ENCODE peak calls at places on chromosomes 11 and 22, in six cellular contexts. P, Q, Y, E, B and W are unnamed samples.

GRCh38 chr11:116224154-116224888 is 548.5 kb downstream of the BUD13 start:
- DNase-seq in P (peak; percentile 60), Y (peak; percentile 51), E (peak; percentile 65), Q (peak; percentile 24), B (peak; percentile 6), W (peak; percentile 11)

GRCh38 chr11:95831198-95831883 is 41.0 kb downstream of the CEP57 start:
- DNase-seq in E (no peak), Q (no peak), Y (no peak), P (no peak), B (no peak), W (no peak)

GRCh38 chr22:48843640-48844039 is 984.0 kb downstream of the BRD1 start:
- DNase-seq in B (no peak), P (no peak), Q (no peak), E (no peak), Y (no peak), W (no peak)

GRCh38 chr11:11084337-11084736 is 226.5 kb upstream of the ZBED5 start:
- DNase-seq in Y (no peak), E (no peak), Q (no peak), B (no peak), P (no peak), W (no peak)

GRCh38 chr11:122173587-122173986 is 57.6 kb upstream of the BLID start:
- DNase-seq in B (no peak), Y (no peak), E (no peak), Q (no peak), P (no peak), W (no peak)

GRCh38 chr11:27444801-27445215 is 27.8 kb downstream of the LGR4 start:
- DNase-seq in Q (peak; percentile 81), P (no peak), E (peak; percentile 85), Y (peak; percentile 81), B (no peak), W (no peak)

GRCh38 chr11:24623121-24623520 is 126.3 kb downstream of the LUZP2 start:
- DNase-seq in B (no peak), Y (no peak), Q (no peak), P (no peak), E (no peak), W (no peak)

GRCh38 chr22:46071451-46072029 is 78.8 kb upstream of the PPARA start:
- DNase-seq in B (peak; percentile 87), E (no peak), Y (no peak), Q (peak; percentile 78), P (peak; percentile 83), W (peak; percentile 85)

GRCh38 chr11:120225372-120225909 is 14.5 kb upstream of the POU2F3 start:
- DNase-seq in E (no peak), Y (no peak), P (no peak), B (no peak), Q (no peak), W (no peak)

GRCh38 chr22:40855104-40855959 is 1.1 kb downstream of the ST13 start:
- DNase-seq in P (peak; percentile 3), Q (no peak), B (no peak), Y (no peak), E (peak; percentile 23), W (no peak)

GRCh38 chr11:95156916-95157568 is 67.4 kb downstream of the ENDOD1 start:
- DNase-seq in P (no peak), B (no peak), Q (no peak), Y (no peak), E (no peak), W (no peak)

GRCh38 chr22:50583294-50583865 is 731 bp upstream of the CHKB start:
- DNase-seq in B (no peak), P (no peak), Y (no peak), E (no peak), Q (no peak), W (no peak)